ENCODE peak calls at places on chromosomes 2 and 18, in five cellular contexts. Y, C, W, I and O are unnamed samples.

GRCh38 chr18:7476386-7476785 is 90.7 kb upstream of the PTPRM start:
- DNase-seq in Y (no peak), W (no peak), C (no peak), I (no peak), O (no peak)

GRCh38 chr2:54613794-54614257 is 109.6 kb upstream of the EML6 start:
- DNase-seq in C (no peak), Y (no peak), W (no peak), I (no peak), O (no peak)

GRCh38 chr2:200159829-200160781 is 146.4 kb upstream of the SPATS2L start:
- DNase-seq in I (no peak), W (no peak), C (no peak), Y (no peak), O (no peak)

GRCh38 chr2:138030459-138030858 is 66.2 kb downstream of the HNMT start:
- DNase-seq in Y (no peak), I (no peak), C (no peak), W (no peak), O (no peak)

GRCh38 chr2:58906151-58906645 is 665.1 kb upstream of the FANCL start:
- DNase-seq in I (no peak), C (no peak), Y (no peak), W (no peak), O (no peak)

GRCh38 chr2:22536131-22536530 is 848.8 kb upstream of the KLHL29 start:
- DNase-seq in I (no peak), Y (no peak), W (no peak), C (no peak), O (no peak)

GRCh38 chr2:149418065-149418464 is 87.7 kb downstream of the LYPD6 start:
- DNase-seq in Y (no peak), C (no peak), I (no peak), W (no peak), O (no peak)

GRCh38 chr2:222305510-222306392 is 7.0 kb upstream of the PAX3 start:
- DNase-seq in I (no peak), W (no peak), Y (no peak), C (no peak), O (no peak)

GRCh38 chr18:49845629-49846252 is 32.4 kb upstream of the ACAA2 start:
- DNase-seq in I (no peak), C (peak), Y (no peak), W (no peak), O (no peak)

GRCh38 chr2:43877782-43878464 is 39.2 kb downstream of the ABCG8 start:
- DNase-seq in I (peak), Y (no peak), C (no peak), W (peak), O (peak)

GRCh38 chr2:66587216-66587615 is 152.3 kb downstream of the MEIS1 start:
- DNase-seq in W (no peak), I (no peak), C (no peak), Y (no peak), O (no peak)

GRCh38 chr2:238290715-238291549 is 2.5 kb upstream of the PER2 start:
- DNase-seq in I (peak), Y (no peak), W (no peak), C (no peak), O (no peak)

GRCh38 chr2:23620841-23621341 is 235.9 kb downstream of the KLHL29 start:
- DNase-seq in I (no peak), Y (no peak), W (peak), C (peak), O (no peak)

GRCh38 chr2:197813093-197813787 is 8.8 kb downstream of the PLCL1 start:
- DNase-seq in I (no peak), Y (peak), C (no peak), W (no peak), O (no peak)

GRCh38 chr18:54215069-54215468 is 9.4 kb downstream of the MBD2 start:
- DNase-seq in C (no peak), I (no peak), Y (no peak), W (no peak), O (no peak)

GRCh38 chr2:72182547-72183460 is 35.1 kb upstream of the CYP26B1 start:
- DNase-seq in I (no peak), Y (no peak), C (peak), W (no peak), O (no peak)

GRCh38 chr2:70084973-70085710 is 2.1 kb upstream of the PCBP1 start:
- DNase-seq in I (peak), C (no peak), Y (no peak), W (no peak), O (peak)

GRCh38 chr2:69642709-69643601 is 584 bp downstream of the AAK1 start:
- DNase-seq in Y (no peak), W (peak), I (peak), C (peak), O (peak)

GRCh38 chr2:112065486-112065885 is 10.4 kb downstream of the TMEM87B start:
- DNase-seq in Y (no peak), W (no peak), I (no peak), C (no peak), O (no peak)

GRCh38 chr2:24077535-24077877 is 1.4 kb upstream of the SF3B6 start:
- DNase-seq in Y (no peak), W (no peak), I (no peak), C (no peak), O (no peak)

GRCh38 chr2:200600549-200601212 is 14.9 kb downstream of the AOX1 start:
- DNase-seq in Y (no peak), I (no peak), W (no peak), C (no peak), O (no peak)

GRCh38 chr2:43707255-43707654 is 31.0 kb upstream of the C1GALT1C1L start:
- DNase-seq in C (peak), Y (no peak), I (no peak), W (no peak), O (no peak)

GRCh38 chr18:79133724-79134123 is 64.5 kb downstream of the ATP9B start:
- DNase-seq in Y (no peak), W (no peak), C (no peak), I (no peak), O (no peak)

GRCh38 chr2:202758638-202759037 is 112.9 kb downstream of the ICA1L start:
- DNase-seq in Y (no peak), I (no peak), W (no peak), C (no peak), O (no peak)

GRCh38 chr2:70283500-70284191 is 9.9 kb downstream of the SNRPG start:
- DNase-seq in C (no peak), Y (no peak), W (no peak), I (no peak), O (no peak)

GRCh38 chr2:64350996-64351395 is 103.0 kb upstream of the LGALSL start:
- DNase-seq in I (no peak), W (no peak), Y (no peak), C (no peak), O (no peak)

GRCh38 chr2:64344999-64345576 is 108.9 kb upstream of the LGALSL start:
- DNase-seq in Y (no peak), C (no peak), I (no peak), W (no peak), O (no peak)

GRCh38 chr2:64345998-64346397 is 108.0 kb upstream of the LGALSL start:
- DNase-seq in Y (no peak), W (no peak), C (no peak), I (no peak), O (no peak)

GRCh38 chr2:64349143-64349530 is 104.8 kb upstream of the LGALSL start:
- DNase-seq in I (no peak), Y (no peak), W (no peak), C (no peak), O (no peak)

DNA sequence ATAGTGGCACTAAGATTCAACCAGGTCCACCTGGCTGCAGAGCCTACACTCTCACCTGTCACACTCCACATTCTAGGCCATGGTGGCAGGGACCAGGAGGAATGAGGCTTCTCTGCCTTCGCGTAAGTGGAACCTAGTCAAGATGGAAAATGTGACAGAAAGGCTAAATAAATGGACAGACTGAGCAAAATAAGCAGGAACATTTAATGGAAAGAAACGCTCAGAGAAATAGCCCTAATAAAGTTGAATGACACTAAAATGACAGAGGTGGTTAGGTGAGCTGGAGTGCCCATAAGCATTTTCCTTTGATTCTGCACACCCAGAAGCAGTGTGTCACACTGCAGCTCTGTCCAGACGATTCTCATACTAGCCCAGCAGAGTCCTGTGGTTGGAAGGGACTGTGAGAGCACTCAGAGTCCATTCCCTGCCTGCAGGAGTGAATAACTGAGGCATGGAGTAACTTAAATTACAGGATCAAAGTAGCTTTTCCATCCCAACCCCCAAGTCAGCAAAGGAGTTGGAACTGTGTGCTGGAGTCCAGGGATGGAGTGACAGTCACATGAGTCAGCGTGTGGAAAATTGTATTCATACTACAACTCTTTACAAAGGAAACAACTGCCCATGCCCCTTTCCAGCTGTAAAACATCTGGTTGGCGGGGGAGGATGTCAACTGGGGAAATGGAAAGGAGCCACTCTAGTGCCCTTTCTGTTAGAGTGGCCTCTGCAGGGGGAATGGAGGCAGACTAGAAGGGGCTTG is 105.4 kb upstream of the LGALSL start:
- DNase-seq in W (no peak), I (no peak), Y (no peak), C (no peak), O (no peak)
- H3K27ac ChIP-seq in W (no peak), I (no peak), Y (no peak), C (no peak), O (no peak)

GRCh38 chr2:104790100-104790811 is 63.7 kb upstream of the POU3F3 start:
- DNase-seq in I (no peak), C (no peak), W (no peak), Y (no peak), O (no peak)
- H3K27ac ChIP-seq in I (no peak), C (no peak), W (no peak), Y (no peak), O (no peak)

DNA sequence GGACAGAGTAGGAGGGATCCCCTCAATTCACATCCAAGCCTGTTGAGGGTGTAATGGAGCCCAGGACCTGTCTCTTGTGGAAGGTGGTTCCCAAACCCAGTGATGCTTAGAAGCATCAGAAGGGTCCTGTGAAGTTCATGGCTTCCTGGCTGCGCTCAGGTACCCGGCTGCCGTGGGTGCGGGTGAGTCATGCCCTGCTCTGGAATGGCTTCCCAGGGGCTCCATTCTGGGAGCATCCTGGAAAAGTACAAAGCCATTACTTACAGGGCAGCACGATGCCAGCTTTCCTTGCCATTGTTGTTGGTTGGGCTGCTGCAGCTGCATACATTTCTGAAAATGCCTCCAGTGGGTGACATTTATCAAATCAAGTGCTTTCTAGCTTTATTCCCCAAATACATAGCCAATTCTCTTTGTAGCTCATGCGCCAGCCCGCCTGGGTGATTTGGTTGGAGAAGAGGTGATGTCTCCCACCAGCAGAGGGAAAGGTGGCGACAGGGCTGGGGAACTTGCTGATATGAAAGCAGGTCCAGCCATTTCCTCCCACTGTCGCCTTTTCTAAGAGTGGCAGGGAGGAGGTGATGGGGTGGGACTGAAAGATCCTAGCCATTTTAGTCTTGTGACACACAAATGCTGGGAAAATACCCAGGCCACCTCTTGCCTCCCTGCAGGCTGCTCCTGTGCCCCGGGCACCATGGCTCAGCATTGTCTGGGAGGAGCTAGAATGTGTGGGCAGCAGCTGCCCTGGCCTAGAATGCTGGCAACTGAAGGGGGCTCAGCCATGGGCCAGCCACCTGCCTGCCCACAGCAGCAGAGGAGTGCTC is 65.9 kb upstream of the HPCAL1 start:
- DNase-seq in I (no peak), Y (no peak), W (peak), C (no peak), O (no peak)
- H3K27ac ChIP-seq in I (no peak), Y (no peak), W (peak), C (peak), O (no peak)

DNA sequence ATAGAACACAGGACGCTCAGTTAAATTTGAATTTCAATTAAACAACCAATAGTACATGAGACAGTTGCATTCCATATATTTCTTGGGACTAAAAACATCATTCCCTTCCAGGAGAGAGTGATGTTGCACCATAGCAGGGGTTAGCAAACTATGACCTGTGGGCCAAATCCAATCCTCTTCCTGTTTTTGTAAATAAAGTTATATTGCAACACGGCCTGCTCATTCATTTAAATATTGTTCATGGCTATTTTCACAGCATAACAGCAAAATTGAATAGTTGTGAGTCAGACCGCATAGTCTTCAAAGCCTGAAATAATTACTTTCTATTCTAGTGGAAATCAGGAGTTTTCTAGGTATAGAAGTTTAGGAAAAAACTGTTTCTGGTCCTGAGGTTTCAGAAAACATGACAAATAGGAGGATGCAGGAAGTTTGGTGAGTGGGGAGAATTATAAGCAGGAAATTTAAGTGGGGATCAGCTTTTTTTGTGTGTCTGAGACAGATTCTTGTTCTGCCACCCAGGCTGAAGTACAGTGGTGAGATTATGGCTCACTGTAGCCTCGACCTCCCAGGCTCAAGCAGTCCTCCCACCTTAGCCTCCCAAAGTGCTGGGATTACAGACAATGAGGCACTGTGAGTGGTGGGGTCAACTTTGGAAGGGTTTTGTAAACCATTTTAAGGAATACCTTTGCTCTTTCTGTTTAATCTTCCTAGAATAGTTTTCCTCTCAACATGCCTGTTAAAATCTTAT is 131.5 kb downstream of the SOCS6 start:
- DNase-seq in C (no peak), W (no peak), I (no peak), Y (peak), O (no peak)
- H3K27ac ChIP-seq in C (no peak), W (no peak), I (no peak), Y (no peak), O (no peak)

GRCh38 chr2:108637304-108637669 is 82.0 kb upstream of the RANBP2 start:
- DNase-seq in C (peak), W (no peak), Y (no peak), I (no peak), O (no peak)

GRCh38 chr2:108634591-108635160 is 84.6 kb upstream of the RANBP2 start:
- DNase-seq in C (no peak), I (no peak), W (no peak), Y (no peak), O (no peak)

GRCh38 chr2:108632748-108633147 is 86.5 kb upstream of the RANBP2 start:
- DNase-seq in W (no peak), I (no peak), C (no peak), Y (no peak), O (no peak)

GRCh38 chr2:108633379-108633778 is 85.9 kb upstream of the RANBP2 start:
- DNase-seq in Y (no peak), C (no peak), W (no peak), I (no peak), O (no peak)

GRCh38 chr2:108635630-108636354 is 83.5 kb upstream of the RANBP2 start:
- DNase-seq in C (no peak), I (no peak), Y (no peak), W (no peak), O (no peak)
- H3K27ac ChIP-seq in C (peak), I (no peak), Y (no peak), W (peak), O (no peak)

GRCh38 chr2:48355494-48355893 is 174.5 kb upstream of the STON1 start:
- DNase-seq in I (no peak), Y (no peak), C (no peak), W (no peak), O (no peak)
- H3K27ac ChIP-seq in I (no peak), Y (no peak), C (no peak), W (no peak), O (no peak)

DNA sequence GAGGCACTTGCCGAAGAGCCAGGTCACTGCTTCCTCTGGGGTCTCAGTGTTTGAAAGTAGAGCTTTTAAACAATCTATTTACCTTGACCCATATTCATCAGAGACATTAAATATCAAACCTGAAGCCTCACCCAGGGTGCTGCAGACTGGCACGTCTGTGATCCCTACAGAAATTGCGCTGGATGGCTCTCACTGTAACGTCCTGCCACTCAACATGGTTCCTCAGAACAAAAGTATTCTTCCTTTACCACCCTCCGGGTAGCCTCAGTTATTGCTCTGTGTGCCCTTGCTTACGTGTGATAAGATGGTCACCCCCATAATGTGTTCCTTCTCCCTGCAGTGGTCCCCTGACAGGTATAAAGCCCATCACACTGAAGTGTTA is 87.1 kb downstream of the METTL8 start:
- DNase-seq in C (no peak), Y (no peak), I (no peak), W (no peak), O (no peak)
- H3K27ac ChIP-seq in C (peak), Y (no peak), I (no peak), W (no peak), O (no peak)